ENCODE peak calls at places on chromosomes 6 and 20, in ten cellular contexts. R is A549, J is suprapubic skin, N is HepG2, U is transverse colon, Z is ovary, G is stomach, F is K562, P is H1, E is sigmoid colon. S is an unnamed sample. For H3K4me1, the result is how much of the 10 kb centered on the place peaks cover.

GRCh38 chr6:79127660-79128059 is 49.6 kb upstream of the PHIP start:
- DNase-seq in R (no peak), J (no peak), N (peak), U (no peak), Z (no peak), G (no peak), F (no peak), P (no peak), E (no peak), S (no peak)

GRCh38 chr6:40882321-40882720 is 156.7 kb downstream of the UNC5CL start:
- DNase-seq in R (no peak), J (no peak), N (no peak), U (no peak), Z (no peak), G (no peak), F (no peak), P (no peak), E (no peak), S (no peak)

GRCh38 chr6:36666726-36667591 is 11.6 kb upstream of the CDKN1A start:
- DNase-seq in R (no peak), J (peak), N (peak), U (peak), Z (peak), G (peak), F (peak), P (peak), E (peak), S (peak)

GRCh38 chr6:30722280-30723112 is 2.3 kb downstream of the TUBB start:
- DNase-seq in R (peak), J (peak), N (peak), U (peak), Z (peak), G (peak), F (peak), P (peak), E (peak), S (peak)

GRCh38 chr6:167831281-167831680 is 4.6 kb downstream of the AFDN start:
- DNase-seq in R (no peak), J (no peak), N (no peak), U (no peak), Z (no peak), G (no peak), F (no peak), P (no peak), E (no peak), S (no peak)

GRCh38 chr6:29926795-29927427 is 15.4 kb upstream of the HLA-A start:
- DNase-seq in R (peak), J (peak), N (peak), U (peak), Z (peak), G (peak), F (no peak), P (peak), E (peak), S (peak)

GRCh38 chr20:46835418-46835817 is 59.2 kb upstream of the EYA2 start:
- DNase-seq in R (no peak), J (no peak), N (peak), U (no peak), Z (no peak), G (no peak), F (no peak), P (no peak), E (no peak), S (no peak)

GRCh38 chr6:133040025-133040838 is 200.9 kb upstream of the EYA4 start:
- DNase-seq in R (peak), J (no peak), N (peak), U (no peak), Z (no peak), G (no peak), F (peak), P (no peak), E (no peak), S (no peak)

GRCh38 chr20:51637241-51637640 is 94.7 kb upstream of the NFATC2 start:
- DNase-seq in R (no peak), J (no peak), N (no peak), U (no peak), Z (no peak), G (no peak), F (no peak), P (no peak), E (no peak), S (no peak)

GRCh38 chr6:131377112-131377511 is 195.9 kb upstream of the ARG1 start:
- DNase-seq in R (no peak), J (no peak), N (no peak), U (no peak), Z (no peak), G (no peak), F (no peak), P (no peak), E (no peak), S (no peak)

GRCh38 chr6:112195166-112195565 is 59.2 kb downstream of the LAMA4 start:
- DNase-seq in R (no peak), J (no peak), N (no peak), U (no peak), Z (no peak), G (no peak), F (no peak), P (no peak), E (no peak), S (no peak)

GRCh38 chr6:165726915-165727314 is 63.9 kb upstream of the PDE10A start:
- DNase-seq in R (no peak), J (no peak), N (no peak), U (no peak), Z (no peak), G (no peak), F (no peak), P (no peak), E (no peak), S (peak)

GRCh38 chr6:98764378-98764911 is 69.9 kb upstream of the POU3F2 start:
- DNase-seq in R (no peak), J (no peak), N (no peak), U (no peak), Z (no peak), G (no peak), F (no peak), P (no peak), E (no peak), S (no peak)

GRCh38 chr20:4050581-4050980 is 35.2 kb upstream of the RNF24 start:
- DNase-seq in R (no peak), J (no peak), N (no peak), U (no peak), Z (no peak), G (peak), F (no peak), P (no peak), E (no peak), S (no peak)

GRCh38 chr20:62749851-62750445 is 41.3 kb downstream of the NTSR1 start:
- DNase-seq in R (no peak), J (no peak), N (no peak), U (no peak), Z (no peak), G (no peak), F (no peak), P (no peak), E (no peak), S (no peak)

GRCh38 chr20:58065508-58066361 is 162.7 kb downstream of the ANKRD60 start:
- DNase-seq in R (no peak), J (no peak), N (no peak), U (no peak), Z (no peak), G (no peak), F (no peak), P (peak), E (no peak), S (no peak)

GRCh38 chr6:89433637-89434499 is 916 bp downstream of the ANKRD6 start:
- DNase-seq in R (no peak), J (no peak), N (no peak), U (peak), Z (no peak), G (peak), F (no peak), P (peak), E (no peak), S (peak)

GRCh38 chr6:7129784-7130569 is 22.2 kb downstream of the RREB1 start:
- DNase-seq in R (no peak), J (no peak), N (peak), U (peak), Z (no peak), G (no peak), F (no peak), P (no peak), E (peak), S (no peak)

GRCh38 chr20:19750907-19751636 is 7.0 kb upstream of the RIN2 start:
- DNase-seq in R (no peak), J (no peak), N (no peak), U (peak), Z (no peak), G (no peak), F (no peak), P (no peak), E (no peak), S (no peak)

GRCh38 chr6:5274231-5274630 is 12.9 kb downstream of the FARS2 start:
- DNase-seq in R (no peak), J (no peak), N (no peak), U (no peak), Z (no peak), G (no peak), F (no peak), P (no peak), E (no peak), S (no peak)

GRCh38 chr6:108116424-108116780 is 41.9 kb upstream of the OSTM1 start:
- DNase-seq in R (no peak), J (no peak), N (no peak), U (no peak), Z (no peak), G (no peak), F (no peak), P (no peak), E (no peak), S (no peak)

GRCh38 chr6:108118359-108118724 is 43.8 kb upstream of the OSTM1 start:
- DNase-seq in R (no peak), J (no peak), N (no peak), U (no peak), Z (no peak), G (no peak), F (no peak), P (no peak), E (no peak), S (no peak)

GRCh38 chr6:108115598-108116058 is 41.1 kb upstream of the OSTM1 start:
- DNase-seq in R (peak), J (no peak), N (peak), U (peak), Z (no peak), G (peak), F (peak), P (peak), E (no peak), S (no peak)

GRCh38 chr6:108117427-108118358 is 43.2 kb upstream of the OSTM1 start:
- DNase-seq in R (peak), J (no peak), N (no peak), U (peak), Z (no peak), G (peak), F (no peak), P (peak), E (no peak), S (no peak)

GRCh38 chr6:108116781-108117426 is 42.4 kb upstream of the OSTM1 start:
- DNase-seq in R (no peak), J (no peak), N (no peak), U (no peak), Z (no peak), G (no peak), F (no peak), P (peak), E (no peak), S (no peak)
- H3K4me3 ChIP-seq in R (no peak), J (peak), N (no peak), U (no peak), Z (no peak), G (peak), F (no peak), P (no peak), E (no peak), S (no peak)

GRCh38 chr6:26104457-26105108 is 17.4 kb downstream of the HFE start:
- DNase-seq in R (no peak), J (no peak), N (peak), U (peak), Z (no peak), G (no peak), F (peak), P (peak), E (no peak), S (no peak)
- TF ChIP-seq EP300 in R (no peak), J (no peak), N (peak), U (no peak), Z (no peak), G (no peak), F (no peak), P (no peak), E (no peak), S (no peak)

GRCh38 chr20:33789858-33790182 is 21.3 kb upstream of the CHMP4B start:
- DNase-seq in R (no peak), J (no peak), N (no peak), U (no peak), Z (no peak), G (no peak), F (no peak), P (no peak), E (no peak), S (no peak)

GRCh38 chr20:33789109-33789857 is 21.9 kb upstream of the CHMP4B start:
- DNase-seq in R (peak), J (no peak), N (peak), U (peak), Z (no peak), G (peak), F (no peak), P (no peak), E (peak), S (peak)

GRCh38 chr20:33791021-33791420 is 20.1 kb upstream of the CHMP4B start:
- DNase-seq in R (no peak), J (no peak), N (no peak), U (no peak), Z (no peak), G (no peak), F (no peak), P (no peak), E (no peak), S (no peak)

GRCh38 chr20:33791540-33791939 is 19.6 kb upstream of the CHMP4B start:
- DNase-seq in R (no peak), J (no peak), N (no peak), U (no peak), Z (no peak), G (no peak), F (no peak), P (no peak), E (no peak), S (no peak)

DNA sequence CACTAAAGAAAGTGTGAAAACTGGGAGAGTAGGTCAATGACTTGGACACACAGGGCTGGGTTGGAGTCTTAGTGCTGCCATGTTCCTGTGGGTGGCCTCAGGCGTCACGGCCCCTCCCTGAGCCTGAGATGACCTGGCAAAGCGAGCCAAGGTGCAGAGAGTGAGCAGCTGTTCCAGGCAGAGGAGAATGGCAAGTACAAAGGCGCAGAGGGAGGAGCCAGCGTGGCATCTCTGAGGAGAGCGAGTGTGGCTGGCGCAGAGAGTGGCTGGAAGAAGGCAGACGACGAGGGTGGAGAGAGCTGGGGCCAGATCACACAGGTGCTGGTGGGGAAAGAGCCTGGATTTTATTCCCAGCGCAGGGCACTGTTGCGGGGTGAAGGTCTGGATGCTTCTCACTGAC is 20.6 kb upstream of the CHMP4B start:
- DNase-seq in R (no peak), J (no peak), N (no peak), U (peak), Z (no peak), G (peak), F (no peak), P (no peak), E (peak), S (no peak)
- H3K4me1 ChIP-seq in R (under half), J (under half), N (under half), U (under half), Z (under half), G (under half), F (under half), P (under half), E (half or more), S (under half)

DNA sequence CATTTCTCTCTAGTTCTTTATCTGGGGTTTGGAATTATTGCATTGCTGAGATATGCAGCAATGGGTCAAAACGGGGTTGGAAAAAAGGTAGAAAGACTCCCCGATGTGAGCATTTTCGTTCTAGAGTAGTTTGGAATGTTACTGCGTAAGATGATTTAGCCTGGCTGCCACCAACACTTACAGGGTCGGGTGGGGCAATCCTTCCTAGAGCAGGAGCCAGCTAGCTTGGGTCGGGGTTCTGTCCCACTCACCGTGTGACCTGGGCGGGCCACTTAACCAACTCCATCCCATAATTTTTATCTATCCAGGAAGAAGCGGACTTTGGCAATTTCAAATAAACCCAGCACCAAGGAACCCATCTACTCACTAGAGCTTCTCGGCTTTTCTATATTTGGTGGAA is 72.2 kb downstream of the GPX5 start:
- DNase-seq in R (peak), J (no peak), N (peak), U (no peak), Z (no peak), G (no peak), F (no peak), P (no peak), E (no peak), S (no peak)
- H3K4me3 ChIP-seq in R (peak), J (no peak), N (peak), U (no peak), Z (no peak), G (no peak), F (no peak), P (peak), E (no peak), S (no peak)

DNA sequence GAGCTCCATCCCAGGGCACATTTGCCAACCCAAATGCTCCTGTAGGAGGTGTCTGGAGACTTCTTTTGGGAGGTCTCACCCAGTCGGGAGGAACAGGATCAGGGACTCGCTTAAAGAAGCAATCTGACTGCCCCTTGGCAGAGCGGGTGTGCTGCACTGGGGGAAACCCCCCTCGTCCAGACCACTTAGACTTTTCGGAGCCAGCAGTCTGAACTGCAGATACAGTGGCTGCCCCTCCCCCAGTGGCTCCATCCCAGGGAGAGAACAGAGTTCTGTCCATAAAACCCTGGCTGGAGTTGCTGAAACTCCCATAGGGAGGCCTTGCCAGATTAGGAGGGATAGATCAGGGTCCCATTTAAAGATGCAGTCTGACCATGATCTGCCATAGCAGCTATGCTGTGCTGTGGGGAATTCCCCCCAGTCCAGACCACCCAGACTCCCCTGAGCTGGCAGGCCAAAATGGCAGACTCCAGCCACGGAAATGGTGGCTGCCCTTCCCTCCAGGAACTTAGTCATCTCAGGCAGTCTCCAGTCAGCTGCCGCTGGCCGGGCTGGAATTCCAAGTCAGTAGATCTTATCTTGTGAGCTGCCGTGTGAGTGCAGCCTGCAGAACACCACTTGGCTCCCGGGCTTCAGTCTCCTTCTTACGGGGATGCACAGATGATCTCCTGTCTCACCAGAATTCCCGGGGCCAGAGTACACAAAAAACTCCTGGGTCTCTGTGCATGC is 278.1 kb upstream of the SASH1 start:
- DNase-seq in R (no peak), J (no peak), N (no peak), U (no peak), Z (no peak), G (no peak), F (no peak), P (no peak), E (no peak), S (no peak)
- TF ChIP-seq EP300 in R (no peak), J (no peak), N (no peak), U (no peak), Z (no peak), G (no peak), F (no peak), P (no peak), E (no peak), S (no peak)

GRCh38 chr6:52506502-52506875 is 70.4 kb downstream of the TRAM2 start:
- DNase-seq in R (no peak), J (no peak), N (no peak), U (no peak), Z (no peak), G (no peak), F (no peak), P (no peak), E (no peak), S (no peak)
- H3K4me1 ChIP-seq in R (under half), J (half or more), N (under half), U (under half), Z (under half), G (under half), F (half or more), P (under half), E (under half), S (under half)

DNA sequence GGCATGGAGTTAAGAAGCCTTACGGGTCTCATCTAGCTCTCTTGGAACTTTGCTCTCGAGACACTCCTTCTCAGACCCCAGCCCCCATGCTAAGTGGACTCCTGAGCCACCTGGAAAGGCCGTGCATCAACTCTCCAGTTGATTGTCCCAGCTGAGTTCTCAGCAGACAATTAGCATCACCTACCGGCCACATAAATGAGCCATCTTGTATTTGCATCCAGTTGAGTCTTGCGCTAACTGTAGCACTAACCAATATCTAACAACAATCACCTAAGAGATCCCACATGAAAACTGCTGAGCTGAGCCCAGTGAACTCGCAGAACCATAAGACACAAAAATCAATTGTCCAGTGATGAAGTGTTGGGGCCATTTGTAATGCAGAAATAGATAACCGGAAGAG is 49.7 kb downstream of the PCNA start:
- DNase-seq in R (no peak), J (no peak), N (no peak), U (no peak), Z (no peak), G (no peak), F (no peak), P (no peak), E (no peak), S (no peak)
- H3K4me3 ChIP-seq in R (no peak), J (no peak), N (no peak), U (no peak), Z (no peak), G (no peak), F (no peak), P (no peak), E (no peak), S (no peak)

DNA sequence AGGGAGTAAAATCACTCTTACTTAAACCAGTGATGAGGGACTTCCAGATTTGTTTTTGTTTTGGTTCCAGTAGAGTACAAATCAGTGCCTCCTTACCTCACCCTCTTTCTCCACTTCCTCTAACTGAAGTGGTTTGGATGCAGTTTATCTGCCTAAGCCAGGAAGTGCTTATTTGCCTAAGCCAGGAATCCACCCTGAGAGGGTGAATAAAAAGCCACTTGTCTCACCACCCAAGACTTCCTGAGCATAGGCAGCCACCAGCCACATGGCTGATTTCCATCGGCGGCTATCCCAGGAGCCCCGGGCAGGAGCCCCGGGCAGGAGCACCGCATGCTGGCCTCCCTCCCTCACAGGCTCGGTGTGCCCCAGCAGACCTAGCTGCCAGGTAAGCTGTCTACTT is 12.0 kb downstream of the LRP11 start:
- DNase-seq in R (no peak), J (no peak), N (no peak), U (no peak), Z (no peak), G (no peak), F (no peak), P (no peak), E (no peak), S (no peak)
- TF ChIP-seq EP300 in R (no peak), J (no peak), N (no peak), U (no peak), Z (no peak), G (no peak), F (no peak), P (no peak), E (no peak), S (no peak)

GRCh38 chr6:151698921-151699705 is 108.4 kb upstream of the ESR1 start:
- DNase-seq in R (no peak), J (no peak), N (no peak), U (no peak), Z (no peak), G (no peak), F (no peak), P (no peak), E (no peak), S (no peak)
- H3K4me1 ChIP-seq in R (under half), J (under half), N (under half), U (under half), Z (under half), G (under half), F (under half), P (under half), E (under half), S (under half)

GRCh38 chr6:107496041-107496440 is 6.1 kb downstream of the SOBP start:
- DNase-seq in R (no peak), J (no peak), N (no peak), U (no peak), Z (no peak), G (no peak), F (no peak), P (no peak), E (no peak), S (no peak)
- H3K4me3 ChIP-seq in R (no peak), J (no peak), N (no peak), U (no peak), Z (no peak), G (no peak), F (no peak), P (no peak), E (peak), S (no peak)